ENCODE peak calls at places on chromosomes 11 and 22, in five cellular contexts. I, D, W, E and N are unnamed samples.

GRCh38 chr11:45654741-45655283 is 10.6 kb downstream of the CHST1 start:
- DNase-seq in E (no peak), I (no peak), W (no peak), D (no peak), N (no peak)

GRCh38 chr11:76880314-76880713 is 19.6 kb downstream of the ACER3 start:
- DNase-seq in E (no peak), I (no peak), W (no peak), D (no peak), N (no peak)

GRCh38 chr11:133064152-133064877 is 468.0 kb downstream of the OPCML start:
- DNase-seq in I (peak), E (peak), W (peak), D (peak), N (no peak)

GRCh38 chr11:108880510-108880909 is 215.6 kb downstream of the DDX10 start:
- DNase-seq in I (no peak), D (no peak), W (no peak), E (no peak), N (no peak)

GRCh38 chr22:22520020-22520656 is at the start of gene ZNF280A:
- DNase-seq in I (peak), E (peak), W (peak), D (peak), N (no peak)

GRCh38 chr11:28833670-28834069 is 725.5 kb downstream of the METTL15 start:
- DNase-seq in D (no peak), I (peak), E (no peak), W (no peak), N (peak)

GRCh38 chr11:47980907-47981621 is 705 bp downstream of the PTPRJ start:
- DNase-seq in D (no peak), W (peak), I (peak), E (peak), N (no peak)

GRCh38 chr11:453564-453963 is 3.5 kb downstream of the PTDSS2 start:
- DNase-seq in E (no peak), I (no peak), W (no peak), D (no peak), N (no peak)

GRCh38 chr11:3855808-3856491 is 486 bp downstream of the STIM1 start:
- DNase-seq in E (no peak), I (peak), W (peak), D (no peak), N (no peak)

GRCh38 chr11:78268516-78269410 is 80.0 kb downstream of the USP35 start:
- DNase-seq in I (no peak), W (peak), D (peak), E (no peak), N (no peak)

GRCh38 chr11:117179048-117179999 is 781 bp downstream of the SIDT2 start:
- DNase-seq in E (peak), W (peak), D (no peak), I (peak), N (no peak)

GRCh38 chr22:23301591-23301990 is 121.3 kb downstream of the BCR start:
- DNase-seq in E (no peak), D (no peak), I (no peak), W (no peak), N (no peak)

GRCh38 chr22:35498026-35498425 is 42.6 kb upstream of the RASD2 start:
- DNase-seq in D (no peak), W (no peak), E (no peak), I (peak), N (no peak)

GRCh38 chr11:4041731-4042391 is 52.7 kb upstream of the RRM1 start:
- DNase-seq in I (peak), D (no peak), E (no peak), W (peak), N (no peak)

GRCh38 chr11:64609436-64610047 is 18.5 kb downstream of the SLC22A12 start:
- DNase-seq in D (no peak), E (peak), W (no peak), I (peak), N (no peak)

GRCh38 chr11:27041141-27041869 is 690 bp downstream of the BBOX1 start:
- DNase-seq in I (peak), W (no peak), E (no peak), D (no peak), N (no peak)

GRCh38 chr22:44573451-44573850 is 75.4 kb upstream of the RTL6 start:
- DNase-seq in E (no peak), W (peak), I (no peak), D (no peak), N (no peak)

GRCh38 chr11:73396251-73396930 is 20.2 kb downstream of the RELT start:
- DNase-seq in W (no peak), D (no peak), I (no peak), E (no peak), N (no peak)

GRCh38 chr11:34564406-34564805 is 50.8 kb upstream of the ELF5 start:
- DNase-seq in W (no peak), I (peak), E (no peak), D (no peak), N (no peak)

GRCh38 chr11:128528294-128528693 is 59.1 kb downstream of the ETS1 start:
- DNase-seq in I (no peak), E (no peak), D (no peak), W (no peak), N (no peak)

GRCh38 chr22:32307617-32308016 is 50.0 kb upstream of the RFPL3 start:
- DNase-seq in I (no peak), W (no peak), E (no peak), D (no peak), N (no peak)

GRCh38 chr22:37077802-37078448 is 26.4 kb downstream of the KCTD17 start:
- DNase-seq in I (peak), W (peak), E (peak), D (peak), N (no peak)

GRCh38 chr11:3167143-3168119 is 2.3 kb upstream of the OSBPL5 start:
- DNase-seq in I (no peak), D (no peak), E (no peak), W (peak), N (no peak)

GRCh38 chr11:69791266-69791665 is 16.1 kb upstream of the FGF4 start:
- DNase-seq in W (peak), I (no peak), E (no peak), D (no peak), N (no peak)

GRCh38 chr22:28798810-28799124 is 1.6 kb downstream of the XBP1 start:
- DNase-seq in W (no peak), E (no peak), I (no peak), D (no peak), N (no peak)

GRCh38 chr22:25076281-25076680 is 123.4 kb upstream of the CRYBB3 start:
- DNase-seq in I (peak), W (no peak), D (no peak), E (no peak), N (no peak)

GRCh38 chr11:77467993-77468392 is 5.9 kb downstream of the PAK1 start:
- DNase-seq in D (no peak), I (no peak), W (no peak), E (no peak), N (no peak)

GRCh38 chr11:10489444-10489785 is 34.4 kb downstream of the AMPD3 start:
- DNase-seq in W (no peak), E (no peak), D (no peak), I (no peak), N (no peak)
- H3K27ac ChIP-seq in W (peak), E (no peak), D (peak), I (no peak), N (peak)

GRCh38 chr22:27474711-27475547 is 326.6 kb downstream of the MN1 start:
- DNase-seq in W (no peak), E (no peak), D (no peak), I (peak), N (peak)
- H3K27ac ChIP-seq in W (no peak), E (no peak), D (no peak), I (peak), N (peak)

GRCh38 chr22:26853071-26853470 is 195.7 kb downstream of the MIAT start:
- DNase-seq in D (no peak), W (no peak), I (no peak), E (no peak), N (no peak)
- H3K27ac ChIP-seq in D (no peak), W (no peak), I (no peak), E (no peak), N (no peak)

GRCh38 chr22:18122254-18122554 is 11.6 kb downstream of the TUBA8 start:
- DNase-seq in E (no peak), I (no peak), W (no peak), D (no peak), N (no peak)

GRCh38 chr22:18120941-18121340 is 10.3 kb downstream of the TUBA8 start:
- DNase-seq in I (no peak), W (no peak), E (no peak), D (no peak), N (no peak)

GRCh38 chr22:18130699-18131429 is 19.1 kb upstream of the USP18 start:
- DNase-seq in W (no peak), D (no peak), E (no peak), I (no peak), N (no peak)

GRCh38 chr22:18121436-18122253 is 11.0 kb downstream of the TUBA8 start:
- DNase-seq in I (peak), D (no peak), W (no peak), E (no peak), N (no peak)

GRCh38 chr22:18126606-18127005 is 16.0 kb downstream of the TUBA8 start:
- DNase-seq in I (no peak), W (no peak), D (no peak), E (no peak), N (no peak)
- H3K27ac ChIP-seq in I (no peak), W (no peak), D (no peak), E (no peak), N (no peak)

GRCh38 chr11:110777765-110778164 is 65.5 kb upstream of the ARHGAP20 start:
- DNase-seq in I (no peak), E (no peak), D (peak), W (no peak), N (peak)
- H3K27ac ChIP-seq in I (no peak), E (no peak), D (no peak), W (no peak), N (peak)

GRCh38 chr11:122665882-122666281 is 10.4 kb downstream of the UBASH3B start:
- DNase-seq in W (no peak), D (no peak), I (no peak), E (no peak), N (no peak)
- H3K27ac ChIP-seq in W (no peak), D (no peak), I (no peak), E (no peak), N (no peak)

DNA sequence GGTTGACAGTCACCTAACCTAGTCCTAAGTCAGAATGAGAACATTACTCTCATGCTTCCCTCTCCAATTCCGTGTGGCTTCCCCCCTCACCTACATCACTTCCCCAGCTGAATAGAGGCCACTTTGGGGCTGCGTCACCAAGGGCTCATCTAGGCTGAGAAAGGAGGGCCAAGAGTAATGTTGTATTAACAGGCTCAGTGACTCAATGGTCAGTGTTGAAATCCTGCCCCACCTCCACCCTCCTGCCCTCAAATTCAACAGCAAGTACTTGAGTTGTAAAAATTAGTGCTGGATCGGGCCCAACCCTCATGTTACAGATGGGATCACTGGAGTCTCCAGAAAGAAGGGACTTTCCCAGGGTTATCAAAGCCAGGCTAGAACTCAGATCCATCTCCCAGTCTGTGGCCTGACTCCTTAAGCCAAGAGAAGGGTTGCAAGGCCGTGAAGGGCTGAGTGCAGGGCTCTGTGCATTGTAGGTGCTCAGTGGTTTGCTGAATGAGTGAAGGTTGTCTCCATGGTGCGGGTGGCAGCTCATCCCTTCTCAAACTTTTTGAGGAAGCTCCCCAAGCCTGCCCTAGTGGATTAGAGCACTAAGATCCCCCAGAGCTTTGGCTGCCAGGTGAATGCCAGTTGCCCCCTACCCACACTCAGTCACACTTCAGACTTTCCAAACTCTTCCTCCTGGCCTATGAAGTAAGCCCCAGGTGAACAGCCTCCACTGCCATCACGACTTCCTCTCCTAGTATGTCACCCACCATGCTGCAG is 3.2 kb downstream of the DGAT2 start:
- DNase-seq in D (no peak), W (peak), E (no peak), I (no peak), N (no peak)
- H3K27ac ChIP-seq in D (no peak), W (no peak), E (no peak), I (no peak), N (no peak)

GRCh38 chr11:118213774-118214173 is 11.0 kb downstream of the JAML start:
- DNase-seq in W (no peak), D (no peak), E (no peak), I (no peak), N (no peak)
- H3K27ac ChIP-seq in W (no peak), D (peak), E (no peak), I (no peak), N (no peak)

GRCh38 chr22:42934338-42934737 is 77.3 kb upstream of the ARFGAP3 start:
- DNase-seq in E (no peak), W (no peak), I (no peak), D (no peak), N (no peak)

GRCh38 chr22:42931421-42932196 is 74.5 kb upstream of the ARFGAP3 start:
- DNase-seq in I (no peak), W (no peak), D (no peak), E (no peak), N (no peak)

GRCh38 chr22:42932857-42933782 is 76.0 kb upstream of the ARFGAP3 start:
- DNase-seq in D (peak), W (no peak), E (peak), I (no peak), N (no peak)

GRCh38 chr22:42932197-42932519 is 75.1 kb upstream of the ARFGAP3 start:
- DNase-seq in D (no peak), I (no peak), W (no peak), E (no peak), N (no peak)

DNA sequence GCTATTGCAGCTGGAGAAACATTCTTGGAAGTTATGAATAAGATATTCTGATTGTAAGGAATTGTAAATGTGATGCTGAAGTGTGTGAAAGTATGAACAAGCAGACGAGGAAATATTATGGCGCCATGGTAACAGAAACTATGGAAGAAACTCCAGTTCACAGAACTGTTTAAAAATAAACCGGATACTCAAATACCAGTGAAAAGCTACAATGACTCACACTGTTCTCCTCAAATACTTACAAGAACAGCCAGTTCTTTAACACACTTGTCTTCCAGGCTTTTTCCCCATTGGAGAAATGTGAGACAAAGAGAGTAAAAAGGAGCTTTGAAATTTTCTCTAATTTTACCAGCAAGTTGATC is 76.7 kb upstream of the ARFGAP3 start:
- DNase-seq in D (peak), W (no peak), E (no peak), I (no peak), N (no peak)
- H3K27ac ChIP-seq in D (peak), W (peak), E (peak), I (no peak), N (peak)

GRCh38 chr22:49011379-49011768 is 816.3 kb downstream of the BRD1 start:
- DNase-seq in D (no peak), E (no peak), W (peak), I (no peak), N (no peak)
- H3K27ac ChIP-seq in D (no peak), E (no peak), W (no peak), I (no peak), N (no peak)